ENCODE peak calls at places on chromosomes 3 and 15, in six cellular contexts. S, L, A, Y, H and P are unnamed samples.

GRCh38 chr15:44034933-44035624 is 160.0 kb downstream of the FRMD5 start:
- DNase-seq in S (peak; percentile 83), L (no peak), A (no peak), Y (no peak), H (no peak), P (no peak)

GRCh38 chr15:41490355-41490754 is 3.3 kb upstream of the ITPKA start:
- DNase-seq in S (peak; percentile 99), L (no peak), A (no peak), Y (no peak), H (peak; percentile 75), P (peak; percentile 98)

GRCh38 chr15:37907136-37907535 is 27.3 kb upstream of the TMCO5A start:
- DNase-seq in S (peak; percentile 22), L (no peak), A (no peak), Y (peak; percentile 30), H (no peak), P (peak; percentile 25)

GRCh38 chr3:190526787-190527767 is 13.2 kb downstream of the IL1RAP start:
- DNase-seq in S (no peak), L (no peak), A (no peak), Y (peak; percentile 62), H (peak; percentile 88), P (peak; percentile 28)

GRCh38 chr3:46968783-46969428 is 7.6 kb downstream of the CCDC12 start:
- DNase-seq in S (no peak), L (no peak), A (no peak), Y (no peak), H (no peak), P (no peak)

GRCh38 chr15:53588773-53589172 is 170.7 kb downstream of the WDR72 start:
- DNase-seq in S (no peak), L (no peak), A (no peak), Y (peak; percentile 25), H (peak; percentile 5), P (peak; percentile 59)

GRCh38 chr3:127052121-127052561 is 69.2 kb downstream of the PLXNA1 start:
- DNase-seq in S (no peak), L (no peak), A (no peak), Y (no peak), H (no peak), P (no peak)

GRCh38 chr15:89754361-89755154 is 3.5 kb upstream of the MESP1 start:
- DNase-seq in S (peak; percentile 28), L (no peak), A (no peak), Y (peak; percentile 93), H (peak; percentile 80), P (peak; percentile 21)

GRCh38 chr15:89805241-89806216 is 9.1 kb downstream of the ANPEP start:
- DNase-seq in S (no peak), L (no peak), A (no peak), Y (no peak), H (no peak), P (no peak)

GRCh38 chr3:16512435-16513140 is 911 bp downstream of the RFTN1 start:
- DNase-seq in S (no peak), L (no peak), A (peak; percentile 40), Y (peak; percentile 17), H (no peak), P (no peak)

GRCh38 chr3:191290311-191291025 is 38.7 kb upstream of the CCDC50 start:
- DNase-seq in S (no peak), L (no peak), A (no peak), Y (no peak), H (no peak), P (no peak)

GRCh38 chr3:55333923-55334322 is 153.2 kb downstream of the WNT5A start:
- DNase-seq in S (peak; percentile 84), L (no peak), A (no peak), Y (no peak), H (no peak), P (peak; percentile 74)

GRCh38 chr3:151003024-151003771 is 30.7 kb upstream of the CLRN1 start:
- DNase-seq in S (peak; percentile 46), L (no peak), A (no peak), Y (no peak), H (no peak), P (peak; percentile 7)

GRCh38 chr3:84963137-84963536 is 4.3 kb downstream of the CADM2 start:
- DNase-seq in S (no peak), L (no peak), A (no peak), Y (peak; percentile 50), H (no peak), P (no peak)

GRCh38 chr3:159260049-159260662 is 458.3 kb downstream of the MFSD1 start:
- DNase-seq in S (peak; percentile 77), L (peak; percentile 66), A (peak; percentile 31), Y (peak; percentile 73), H (peak; percentile 35), P (peak; percentile 74)

GRCh38 chr15:80832676-80833075 is 53.5 kb downstream of the CEMIP start:
- DNase-seq in S (no peak), L (no peak), A (no peak), Y (no peak), H (peak; percentile 70), P (no peak)

GRCh38 chr15:80830677-80831076 is 51.5 kb downstream of the CEMIP start:
- DNase-seq in S (no peak), L (no peak), A (no peak), Y (no peak), H (no peak), P (no peak)

GRCh38 chr15:80828796-80829195 is 49.6 kb downstream of the CEMIP start:
- DNase-seq in S (no peak), L (no peak), A (no peak), Y (no peak), H (no peak), P (no peak)

GRCh38 chr15:80831606-80832224 is 52.5 kb downstream of the CEMIP start:
- DNase-seq in S (no peak), L (no peak), A (no peak), Y (no peak), H (no peak), P (no peak)

DNA sequence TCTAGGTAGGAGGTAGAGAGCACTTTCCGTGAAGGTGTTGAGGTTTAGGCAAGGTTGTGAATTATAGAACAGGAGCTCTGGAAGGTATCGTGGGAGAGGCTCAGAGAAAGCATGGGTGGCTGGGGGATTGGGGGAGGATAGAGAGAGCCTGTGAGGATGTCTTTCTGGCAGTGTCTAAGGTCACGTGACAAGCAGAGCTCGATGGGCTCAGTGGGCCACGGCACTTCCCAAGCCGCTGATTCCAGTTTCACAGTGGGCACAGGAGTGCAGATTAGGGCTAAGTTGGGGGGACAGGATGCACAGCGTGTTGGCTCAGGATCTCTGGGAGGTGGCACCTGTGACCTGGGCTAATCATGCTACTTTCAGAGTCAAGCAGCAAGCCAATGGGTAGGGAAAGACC is 52.0 kb downstream of the CEMIP start:
- DNase-seq in S (no peak), L (no peak), A (no peak), Y (no peak), H (no peak), P (no peak)
- H3K4ac ChIP-seq in S (no peak overlapping the region), L (no peak overlapping the region), A (peak overlapping the region; percentile 12), Y (no peak overlapping the region), H (no peak overlapping the region), P (no peak overlapping the region)

GRCh38 chr3:51392301-51393095 is 1.4 kb downstream of the RBM15B start:
- DNase-seq in S (no peak), L (no peak), A (no peak), Y (no peak), H (no peak), P (no peak)
- H3K4ac ChIP-seq in S (peak overlapping the region; percentile 39), L (no peak overlapping the region), A (no peak overlapping the region), Y (no peak overlapping the region), H (peak overlapping the region; percentile 66), P (peak overlapping the region; percentile 79)

GRCh38 chr3:52153389-52154096 is 680 bp downstream of the POC1A start:
- DNase-seq in S (peak; percentile 11), L (no peak), A (peak; percentile 84), Y (peak; percentile 93), H (peak; percentile 62), P (peak; percentile 25)
- H3K4ac ChIP-seq in S (peak overlapping the region; percentile 45), L (no peak overlapping the region), A (no peak overlapping the region), Y (peak overlapping the region; percentile 63), H (peak overlapping the region; percentile 53), P (no peak overlapping the region)

DNA sequence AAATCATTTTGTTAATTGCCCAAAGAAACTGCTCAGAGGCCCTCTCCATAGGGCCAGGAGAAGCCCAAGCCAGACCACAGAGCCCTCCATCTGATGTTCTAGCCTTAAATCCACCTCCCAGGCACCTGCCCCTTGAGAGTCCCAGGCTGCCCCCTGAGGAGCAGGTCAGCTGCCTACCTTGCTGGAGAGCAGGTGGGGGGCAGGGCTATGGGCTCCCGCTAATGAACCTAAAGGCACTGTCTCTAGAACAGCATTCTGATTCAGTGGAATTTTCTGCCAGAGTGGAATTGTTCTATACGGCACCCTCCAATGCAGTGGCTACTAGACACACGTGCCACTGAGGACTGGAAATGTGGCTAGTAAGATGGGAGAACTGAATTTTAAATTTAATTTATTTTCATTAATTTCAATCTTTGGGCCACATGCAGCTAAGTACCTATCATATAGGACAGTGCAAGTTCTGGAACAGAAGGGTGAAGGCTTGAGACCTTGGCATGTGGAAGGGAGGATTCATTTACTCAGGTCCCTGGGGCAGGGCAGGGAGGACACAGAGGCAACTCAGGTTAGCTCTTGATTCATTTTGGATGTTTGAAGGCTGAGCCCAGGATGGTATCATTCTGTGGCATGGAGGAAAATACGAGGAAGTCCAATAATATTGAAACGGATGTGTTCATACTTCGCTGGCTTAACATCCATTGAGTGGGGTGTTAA is 11.4 kb downstream of the AMOTL2 start:
- DNase-seq in S (no peak), L (no peak), A (no peak), Y (no peak), H (no peak), P (no peak)
- H3K4ac ChIP-seq in S (peak overlapping the region; percentile 93), L (no peak overlapping the region), A (no peak overlapping the region), Y (no peak overlapping the region), H (peak overlapping the region; percentile 80), P (no peak overlapping the region)

DNA sequence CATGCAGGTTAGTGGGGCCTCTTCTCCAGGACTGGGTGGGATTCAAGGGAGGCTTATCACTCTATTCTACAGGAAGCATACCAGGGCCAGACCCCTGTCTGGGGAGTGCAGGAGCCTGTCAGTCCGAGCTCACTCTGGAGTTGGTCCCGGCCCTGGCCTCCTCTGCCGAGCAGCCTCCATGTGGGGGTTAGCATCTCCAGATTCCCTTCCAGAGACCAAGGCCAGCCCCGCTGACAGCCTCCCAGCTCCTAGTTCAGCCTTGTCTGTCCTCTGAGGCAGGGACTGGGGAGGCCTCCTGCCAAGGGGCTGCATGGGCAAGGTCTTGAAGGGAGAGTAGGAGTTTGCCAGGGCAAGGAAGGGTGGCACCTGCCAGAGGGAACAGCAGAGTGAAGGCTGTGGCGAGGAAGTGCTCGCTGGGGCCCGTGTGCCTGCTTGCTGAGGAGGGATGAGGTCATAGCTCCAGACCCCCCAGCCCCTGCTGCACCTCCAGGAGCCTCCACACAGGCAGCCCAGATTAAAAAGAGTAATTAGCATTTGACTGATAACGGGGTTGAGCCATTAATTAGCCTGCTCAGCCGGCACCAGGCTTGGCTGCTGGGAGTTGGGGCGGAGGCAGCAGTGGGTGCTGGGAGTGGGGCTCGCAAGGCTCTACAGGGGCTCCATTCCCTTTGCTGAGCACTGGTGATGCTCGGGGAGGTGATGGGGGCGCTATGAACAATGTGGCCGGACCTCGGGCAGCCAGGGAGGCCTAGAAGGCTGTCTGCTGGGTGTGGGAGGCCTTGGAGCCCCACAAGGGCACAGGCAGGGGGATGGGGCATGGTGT is 54.3 kb downstream of the DNAJB8 start:
- DNase-seq in S (no peak), L (no peak), A (no peak), Y (peak; percentile 65), H (no peak), P (no peak)
- H3K4ac ChIP-seq in S (no peak overlapping the region), L (no peak overlapping the region), A (no peak overlapping the region), Y (no peak overlapping the region), H (no peak overlapping the region), P (no peak overlapping the region)